ENCODE peak calls at places on chromosomes 2 and 18, in four cellular contexts. A is coronary artery, J is AG04450, Z is GM23338. S is an unnamed sample.

GRCh38 chr2:43065036-43065435 is 161.4 kb downstream of the ZFP36L2 start:
- DNase-seq in J (no peak), Z (no peak), A (no peak), S (no peak)

GRCh38 chr2:138572318-138572717 is 70.7 kb downstream of the SPOPL start:
- DNase-seq in J (no peak), A (no peak), Z (no peak), S (no peak)

GRCh38 chr2:239257511-239257937 is 143.3 kb downstream of the HDAC4 start:
- DNase-seq in J (peak), A (no peak), Z (no peak), S (no peak)

GRCh38 chr2:196242131-196242620 is 70.8 kb upstream of the STK17B start:
- DNase-seq in J (no peak), Z (no peak), A (no peak), S (no peak)

GRCh38 chr2:156321243-156321904 is 11.1 kb downstream of the NR4A2 start:
- DNase-seq in Z (peak), J (no peak), A (no peak), S (no peak)

GRCh38 chr2:48249631-48250473 is 280.1 kb upstream of the STON1 start:
- DNase-seq in A (no peak), Z (no peak), J (peak), S (no peak)

GRCh38 chr2:234579231-234579962 is 82.5 kb upstream of the ARL4C start:
- DNase-seq in Z (no peak), J (no peak), A (no peak), S (no peak)

GRCh38 chr2:214874694-214875093 is 65.2 kb upstream of the BARD1 start:
- DNase-seq in J (no peak), A (no peak), Z (no peak), S (no peak)

GRCh38 chr2:218397502-218398436 is 1.9 kb upstream of the CTDSP1 start:
- DNase-seq in A (peak), J (no peak), Z (peak), S (no peak)
- H3K4me3 ChIP-seq in A (peak), J (peak), Z (peak), S (peak)

GRCh38 chr2:96737251-96737650 is 2.6 kb downstream of the LMAN2L start:
- DNase-seq in J (no peak), A (no peak), Z (no peak), S (no peak)
- TF ChIP-seq CTCF in J (no peak), A (no peak), Z (no peak), S (no peak)

GRCh38 chr2:10433264-10433947 is 14.7 kb downstream of the ODC1 start:
- DNase-seq in Z (no peak), J (no peak), A (no peak), S (no peak)

GRCh38 chr2:10433948-10434884 is 13.9 kb downstream of the ODC1 start:
- DNase-seq in A (no peak), Z (no peak), J (no peak), S (no peak)

GRCh38 chr2:10430886-10431622 is 17.1 kb downstream of the ODC1 start:
- DNase-seq in J (no peak), A (no peak), Z (no peak), S (no peak)

GRCh38 chr2:10431797-10432196 is 16.3 kb downstream of the ODC1 start:
- DNase-seq in J (no peak), Z (peak), A (no peak), S (no peak)

DNA sequence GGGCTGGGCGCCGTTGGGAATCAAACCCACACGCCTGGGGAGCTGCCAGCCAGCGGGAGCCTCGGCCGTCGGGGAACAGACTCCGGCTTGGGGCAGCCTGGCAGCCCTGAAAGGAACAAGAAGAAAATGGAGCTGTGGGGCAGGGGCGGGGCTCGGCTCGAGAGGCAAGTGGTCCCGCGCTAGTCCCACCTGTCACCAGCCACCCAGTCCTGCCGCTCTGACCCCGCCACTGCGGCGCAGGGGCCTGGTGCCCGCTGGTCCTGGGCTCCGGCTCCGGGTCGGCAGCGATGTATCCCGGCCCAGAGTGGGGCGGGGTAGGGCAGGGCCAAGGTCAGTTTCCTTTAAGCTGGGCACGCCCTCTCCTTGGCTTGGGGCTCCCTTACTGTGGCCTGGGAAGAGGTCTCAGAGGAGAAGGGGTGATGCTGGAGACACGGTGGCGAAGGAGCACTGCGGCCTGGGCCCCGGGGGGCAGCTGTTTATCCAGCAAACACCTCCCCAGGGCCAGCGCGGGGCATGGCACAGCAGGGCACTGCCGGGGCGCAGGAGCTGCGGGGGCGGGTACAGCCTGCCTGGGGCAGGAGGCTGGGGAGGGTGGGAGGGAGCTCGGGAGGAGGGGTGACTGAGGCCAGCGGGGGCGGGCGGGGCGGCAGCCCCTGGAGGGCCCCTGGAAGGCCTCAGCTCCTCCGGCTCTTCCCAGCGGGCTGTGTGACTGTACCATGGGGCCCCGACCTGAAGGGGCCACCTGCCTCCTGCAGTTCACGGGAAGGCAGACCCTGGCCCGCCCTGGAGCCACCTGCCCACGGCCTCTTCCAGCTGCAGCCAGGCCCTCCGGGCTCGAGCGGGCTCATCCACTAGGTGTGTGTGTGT is 15.6 kb downstream of the ODC1 start:
- DNase-seq in J (no peak), A (no peak), Z (peak), S (no peak)
- H3K4me3 ChIP-seq in J (no peak), A (peak), Z (peak), S (peak)

GRCh38 chr18:39648616-39649015 is 2083.0 kb upstream of the CELF4 start:
- DNase-seq in A (no peak), Z (no peak), J (no peak), S (no peak)
- TF ChIP-seq CTCF in A (no peak), Z (no peak), J (no peak), S (no peak)

GRCh38 chr2:45289997-45290673 is 280.9 kb upstream of the SIX2 start:
- DNase-seq in A (no peak), Z (no peak), J (no peak), S (no peak)

GRCh38 chr2:45289018-45289417 is 279.8 kb upstream of the SIX2 start:
- DNase-seq in A (no peak), Z (no peak), J (no peak), S (no peak)

GRCh38 chr2:45288532-45288931 is 279.3 kb upstream of the SIX2 start:
- DNase-seq in J (no peak), Z (no peak), A (no peak), S (no peak)

GRCh38 chr2:45293182-45293581 is 283.9 kb upstream of the SIX2 start:
- DNase-seq in J (no peak), Z (no peak), A (no peak), S (no peak)

DNA sequence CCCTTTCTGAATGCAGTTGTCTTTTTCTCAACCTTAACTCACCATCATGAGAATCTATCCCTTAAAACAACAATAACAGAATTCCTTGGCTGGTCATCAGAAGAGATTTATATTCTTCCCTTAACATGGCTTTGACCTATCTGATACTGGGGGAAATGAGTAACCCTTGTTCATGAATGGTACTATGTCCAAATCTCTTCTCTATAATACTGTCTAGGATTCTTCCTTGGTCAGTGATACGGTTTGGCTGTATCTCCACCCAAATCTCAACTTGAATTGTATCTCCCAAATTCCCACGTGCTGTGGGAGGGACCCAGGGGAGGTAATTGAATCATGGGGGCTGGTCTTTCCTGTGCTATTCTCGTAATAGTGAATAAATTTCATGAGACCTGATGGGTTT is 282.0 kb upstream of the SIX2 start:
- DNase-seq in A (no peak), J (no peak), Z (no peak), S (no peak)
- H3K4me3 ChIP-seq in A (no peak), J (no peak), Z (no peak), S (no peak)

DNA sequence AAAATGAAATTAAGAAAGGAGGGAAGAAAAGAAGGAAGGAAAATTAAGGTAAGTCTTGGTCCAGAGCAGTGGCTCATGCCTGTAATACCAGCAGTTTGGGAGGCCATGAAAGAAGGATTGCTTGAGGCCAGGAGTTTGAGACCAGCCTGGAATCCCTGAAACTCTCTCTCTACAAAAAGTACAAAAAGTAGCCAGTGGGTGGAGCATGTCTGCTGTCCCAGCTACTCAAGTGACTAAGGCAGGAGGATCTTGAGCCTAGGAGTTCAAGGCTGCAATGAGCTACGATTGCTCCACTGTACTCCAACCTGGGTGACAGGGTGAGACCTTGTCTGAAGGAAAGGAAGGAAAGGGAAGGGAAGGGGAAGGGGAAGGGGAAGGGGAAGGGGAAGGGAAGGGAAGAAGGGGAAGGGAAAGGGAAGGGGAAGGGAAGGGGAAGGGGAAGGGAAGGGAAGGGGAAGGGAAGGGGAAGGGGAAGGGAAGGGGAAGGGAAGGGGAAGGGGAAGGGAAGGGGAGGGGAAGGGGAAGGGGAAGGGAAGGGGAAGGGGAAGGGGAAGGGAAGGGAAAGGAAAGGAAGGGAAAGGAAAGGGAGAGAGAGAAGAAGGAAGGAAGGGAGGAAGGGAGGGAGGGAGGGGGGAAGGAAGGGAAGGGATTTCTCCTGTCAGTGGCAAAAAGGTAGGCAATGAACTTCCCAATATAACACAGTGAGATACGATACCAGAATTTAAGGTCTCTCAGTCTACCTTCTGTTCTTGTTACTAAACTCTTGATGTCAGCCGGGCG is 412.8 kb downstream of the CMPK2 start:
- DNase-seq in Z (peak), A (no peak), J (no peak), S (no peak)
- TF ChIP-seq CTCF in Z (peak), A (no peak), J (peak), S (peak)

S was measured in epithelial cell of proximal tubule.